ENCODE peak calls at places on chromosomes 7 and 10, in eight cellular contexts. Q, V, P, S, W, O, C and Y are unnamed samples.

GRCh38 chr7:158609313-158609974 is 21.8 kb upstream of the PTPRN2 start:
- DNase-seq in Q (no peak), V (no peak), O (no peak), P (no peak), S (no peak), W (no peak), C (no peak), Y (no peak)

GRCh38 chr7:151827620-151828019 is 49.3 kb downstream of the PRKAG2 start:
- DNase-seq in W (no peak), S (no peak), V (no peak), O (no peak), C (no peak), P (no peak), Q (no peak), Y (no peak)

GRCh38 chr10:49292565-49293207 is 6.3 kb upstream of the C10orf71 start:
- DNase-seq in C (no peak), S (no peak), Q (no peak), O (no peak), P (no peak), V (no peak), W (no peak), Y (no peak)

GRCh38 chr7:73865738-73866445 is 4.9 kb downstream of the TMEM270 start:
- DNase-seq in W (no peak), C (peak; percentile 34), Q (peak; percentile 46), P (peak; percentile 81), O (no peak), V (no peak), S (no peak), Y (no peak)

GRCh38 chr7:20402297-20403230 is 71.9 kb downstream of the ITGB8 start:
- DNase-seq in Q (no peak), P (peak; percentile 60), C (no peak), V (no peak), O (no peak), W (no peak), S (no peak), Y (no peak)

GRCh38 chr10:12201543-12201942 is 5.6 kb downstream of the CDC123 start:
- DNase-seq in O (no peak), C (no peak), P (no peak), S (no peak), V (no peak), W (no peak), Q (no peak), Y (no peak)

GRCh38 chr7:121080257-121080912 is 91.9 kb downstream of the CPED1 start:
- DNase-seq in O (no peak), P (no peak), Q (no peak), C (no peak), W (no peak), S (no peak), V (no peak), Y (no peak)

GRCh38 chr7:89780291-89780690 is 374.0 kb upstream of the STEAP1 start:
- DNase-seq in V (no peak), W (no peak), S (no peak), O (no peak), P (no peak), C (no peak), Q (no peak), Y (no peak)

GRCh38 chr10:70747192-70747965 is 37.8 kb downstream of the TBATA start:
- DNase-seq in Q (no peak), C (no peak), V (no peak), P (no peak), O (no peak), S (no peak), W (no peak), Y (no peak)

GRCh38 chr10:79046991-79047874 is 21.5 kb upstream of the ZMIZ1 start:
- DNase-seq in P (no peak), W (peak; percentile 57), O (no peak), S (no peak), Q (no peak), C (no peak), V (no peak), Y (no peak)

GRCh38 chr10:91924212-91925021 is 847 bp downstream of the BTAF1 start:
- DNase-seq in V (no peak), C (no peak), S (no peak), W (no peak), P (peak; percentile 43), O (no peak), Q (no peak), Y (no peak)

GRCh38 chr7:131606346-131607290 is 50.2 kb upstream of the PODXL start:
- DNase-seq in S (no peak), W (no peak), O (no peak), V (no peak), P (peak; percentile 33), Q (no peak), C (no peak), Y (no peak)

GRCh38 chr10:76150139-76150885 is 718.9 kb downstream of the LRMDA start:
- DNase-seq in Q (no peak), C (peak; percentile 24), S (no peak), O (peak; percentile 50), V (no peak), W (no peak), P (no peak), Y (peak; percentile 75)

GRCh38 chr10:125000366-125001312 is 58.7 kb downstream of the ZRANB1 start:
- DNase-seq in P (no peak), W (peak; percentile 80), Q (no peak), V (peak; percentile 58), S (peak; percentile 41), C (no peak), O (no peak), Y (peak; percentile 62)
- TF ChIP-seq CTCF in P (no peak), W (no peak), Q (no peak), V (peak; percentile 51), S (no peak), C (no peak), O (no peak), Y (peak; percentile 45)

DNA sequence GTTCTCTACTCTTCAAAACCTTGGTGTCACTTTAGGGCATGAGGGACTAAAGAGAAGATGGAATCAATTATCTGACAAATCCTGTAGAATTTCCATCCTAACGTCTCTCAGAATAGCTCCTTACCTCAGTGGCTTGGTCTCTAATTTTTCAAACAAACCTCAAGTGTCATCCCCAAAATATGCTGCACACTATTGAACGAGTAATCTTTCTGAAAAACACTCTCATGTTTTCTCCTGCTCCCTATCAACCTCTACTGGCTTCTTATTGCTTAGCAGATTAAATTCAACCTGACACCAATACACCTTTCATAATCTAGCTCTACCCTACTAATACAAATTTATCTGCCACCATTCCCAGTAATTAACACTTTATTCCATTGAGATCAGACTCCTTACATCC is 8.5 kb downstream of the CNOT4 start:
- DNase-seq in S (no peak), V (no peak), Q (no peak), C (no peak), O (no peak), W (no peak), P (peak; percentile 11), Y (no peak)
- TF ChIP-seq CTCF in S (no peak), V (no peak), Q (no peak), C (no peak), O (no peak), W (no peak), P (no peak), Y (no peak)

GRCh38 chr10:103979530-103979929 is 12.6 kb downstream of the SLK start:
- DNase-seq in C (no peak), W (no peak), Q (no peak), S (no peak), V (no peak), O (no peak), P (no peak), Y (no peak)

GRCh38 chr10:103985726-103986125 is 18.8 kb downstream of the SLK start:
- DNase-seq in Q (no peak), V (no peak), O (no peak), S (no peak), P (peak; percentile 6), W (no peak), C (no peak), Y (no peak)

GRCh38 chr10:103980246-103980906 is 13.4 kb downstream of the SLK start:
- DNase-seq in W (no peak), S (no peak), V (no peak), Q (no peak), O (no peak), P (no peak), C (no peak), Y (no peak)

GRCh38 chr10:103983367-103983911 is 16.5 kb downstream of the SLK start:
- DNase-seq in P (peak; percentile 10), C (no peak), Q (no peak), W (no peak), V (no peak), O (no peak), S (no peak), Y (no peak)

DNA sequence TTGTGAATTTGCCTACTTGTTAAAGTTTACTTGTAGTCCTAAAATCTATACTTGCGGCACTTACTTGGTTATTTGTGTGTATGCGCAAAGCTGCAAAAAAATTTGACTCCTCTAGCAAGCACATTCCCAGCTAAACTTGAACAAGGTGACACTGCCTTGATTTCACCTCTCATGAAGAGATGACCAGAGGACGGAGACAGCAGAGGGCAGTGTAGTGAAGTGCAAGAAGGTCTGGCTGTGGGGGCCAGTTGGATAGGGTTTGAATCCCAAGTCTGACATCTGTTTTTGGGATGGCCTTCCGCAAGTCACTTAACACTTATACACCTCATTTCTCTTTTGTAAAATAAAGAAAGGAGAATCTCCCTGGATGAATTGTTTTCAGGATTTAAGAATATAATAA is 15.7 kb downstream of the SLK start:
- DNase-seq in Q (no peak), S (no peak), O (no peak), V (no peak), P (no peak), W (no peak), C (no peak), Y (no peak)
- TF ChIP-seq CTCF in Q (no peak), S (no peak), O (peak; percentile 31), V (peak; percentile 39), P (no peak), W (no peak), C (no peak), Y (peak; percentile 42)

GRCh38 chr10:128540806-128541739 is 414.9 kb upstream of the MKI67 start:
- DNase-seq in C (no peak), P (no peak), V (no peak), S (peak; percentile 45), O (no peak), Q (no peak), W (peak; percentile 75), Y (no peak)
- TF ChIP-seq CTCF in C (no peak), P (no peak), V (peak; percentile 48), S (no peak), O (peak; percentile 33), Q (no peak), W (peak; percentile 5), Y (peak; percentile 41)

DNA sequence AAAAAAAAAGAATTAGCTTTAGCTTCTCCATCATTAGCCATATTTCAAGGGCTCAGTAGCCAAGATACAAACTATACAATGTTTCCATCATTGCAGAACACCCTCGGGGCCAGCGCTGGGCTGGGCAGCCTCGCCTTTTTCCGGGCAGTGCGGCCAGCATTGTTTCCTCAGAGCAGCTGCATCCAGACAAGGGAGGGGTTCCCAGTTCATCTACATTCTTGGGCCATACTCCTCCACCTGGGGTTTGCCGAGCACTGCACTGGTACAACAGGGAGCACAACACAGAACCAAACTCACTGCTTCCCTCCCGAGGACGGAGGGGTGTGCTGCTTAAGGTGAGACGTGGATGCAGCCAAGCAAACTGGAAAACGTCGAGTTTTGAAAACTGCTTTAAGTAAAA is 2.4 kb upstream of the PKD1L1 start:
- DNase-seq in P (no peak), C (peak; percentile 48), O (no peak), V (no peak), W (no peak), Q (no peak), S (peak; percentile 62), Y (peak; percentile 68)
- TF ChIP-seq CTCF in P (no peak), C (no peak), O (peak; percentile 11), V (peak; percentile 17), W (no peak), Q (no peak), S (no peak), Y (no peak)